ENCODE peak calls at places on chromosomes 1 and 21, in four cellular contexts. A is HCT116, T is K562, D is HepG2. N is an unnamed sample. For H3K36me3, the result is how much of the 10 kb centered on the place peaks cover.

GRCh38 chr1:2148691-2149090 is 45.9 kb downstream of the FAAP20 start:
- DNase-seq in A (no peak), D (no peak), T (no peak), N (no peak)

GRCh38 chr1:6269997-6270401 is 9.1 kb upstream of the GPR153 start:
- DNase-seq in D (no peak), A (no peak), T (no peak), N (no peak)

GRCh38 chr1:211501671-211502413 is 9.9 kb upstream of the RD3 start:
- DNase-seq in D (no peak), T (no peak), A (no peak), N (no peak)

GRCh38 chr1:232519186-232519585 is 110.7 kb downstream of the SIPA1L2 start:
- DNase-seq in D (no peak), T (no peak), A (no peak), N (no peak)

GRCh38 chr1:54604572-54605370 is 18.6 kb downstream of the FAM151A start:
- DNase-seq in T (no peak), A (no peak), D (no peak), N (no peak)

GRCh38 chr1:174044418-174045222 is 22.5 kb upstream of the RC3H1 start:
- DNase-seq in A (no peak), T (no peak), D (no peak), N (no peak)

GRCh38 chr1:244226440-244226839 is 175.4 kb downstream of the ZBTB18 start:
- DNase-seq in D (no peak), T (no peak), A (no peak), N (no peak)

GRCh38 chr1:31397360-31398095 is 15.5 kb upstream of the SERINC2 start:
- DNase-seq in D (no peak), T (no peak), A (peak), N (no peak)

GRCh38 chr1:16960560-16961296 is 19.7 kb downstream of the MFAP2 start:
- DNase-seq in T (peak), D (peak), A (peak), N (peak)

GRCh38 chr1:43073490-43074230 is 98.4 kb downstream of the EBNA1BP2 start:
- DNase-seq in D (peak), T (peak), A (peak), N (peak)

GRCh38 chr1:155725142-155725541 is 36.3 kb downstream of the DAP3 start:
- DNase-seq in D (no peak), T (no peak), A (no peak), N (no peak)

GRCh38 chr1:155715777-155716176 is 26.9 kb downstream of the DAP3 start:
- DNase-seq in D (no peak), T (no peak), A (no peak), N (no peak)

GRCh38 chr1:155717041-155717440 is 28.1 kb downstream of the DAP3 start:
- DNase-seq in D (no peak), T (no peak), A (no peak), N (no peak)

GRCh38 chr1:155719703-155720102 is 30.8 kb downstream of the DAP3 start:
- DNase-seq in A (no peak), T (no peak), D (no peak), N (no peak)
- H3K36me3 ChIP-seq in A (under half), T (half or more), D (under half), N (under half)

DNA sequence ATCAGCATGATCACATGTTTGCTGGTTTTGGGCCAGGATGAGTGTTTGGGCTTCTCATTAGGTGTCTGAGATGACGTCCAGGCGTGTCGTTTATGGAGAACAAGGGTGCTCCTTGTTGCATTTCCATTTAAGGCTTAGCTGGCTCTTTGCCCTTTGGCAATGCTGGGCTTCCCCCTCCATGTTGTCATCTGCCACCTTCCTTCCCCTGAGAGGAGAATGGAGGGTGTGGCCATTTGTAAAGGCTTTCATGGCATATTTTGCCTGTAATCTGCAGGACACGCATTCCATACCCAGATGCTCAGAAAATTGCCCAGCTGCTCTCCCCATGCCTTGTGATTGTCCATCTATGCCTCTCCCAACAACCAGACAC is 27.7 kb downstream of the PKP1 start:
- DNase-seq in T (no peak), D (no peak), A (no peak), N (no peak)
- TF ChIP-seq TCF7L2 in T (no peak), D (no peak), A (no peak), N (no peak)

DNA sequence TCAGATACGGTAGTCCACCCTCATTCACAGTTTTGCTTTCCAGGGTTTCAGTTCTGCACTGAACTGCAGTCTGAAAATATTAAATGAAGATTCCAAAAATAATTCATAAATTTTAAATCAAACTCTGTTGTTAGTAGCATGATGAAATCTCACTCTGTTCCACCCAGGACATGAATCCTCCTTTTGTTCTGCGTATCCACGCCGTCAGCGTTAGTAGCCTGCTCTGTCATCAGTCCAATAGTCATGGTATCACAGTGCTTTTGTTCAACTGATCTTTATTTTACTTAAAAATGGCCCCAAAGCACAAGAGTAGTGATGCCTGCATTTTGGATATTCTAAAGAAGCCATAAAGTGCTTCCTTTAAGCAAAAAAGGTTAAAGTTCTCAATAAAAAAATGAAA is 23.9 kb downstream of the CHD1L start:
- DNase-seq in D (no peak), A (no peak), T (no peak), N (no peak)
- H3K36me3 ChIP-seq in D (half or more), A (under half), T (half or more), N (under half)

GRCh38 chr1:183580281-183580682 is 10.0 kb downstream of the NCF2 start:
- DNase-seq in D (no peak), T (peak), A (peak), N (peak)
- TF ChIP-seq TCF7L2 in D (no peak), T (no peak), A (no peak), N (no peak)

GRCh38 chr1:100995196-100995983 is 30.2 kb downstream of the DPH5 start:
- DNase-seq in T (no peak), A (no peak), D (no peak), N (no peak)
- H3K36me3 ChIP-seq in T (half or more), A (under half), D (under half), N (under half)

DNA sequence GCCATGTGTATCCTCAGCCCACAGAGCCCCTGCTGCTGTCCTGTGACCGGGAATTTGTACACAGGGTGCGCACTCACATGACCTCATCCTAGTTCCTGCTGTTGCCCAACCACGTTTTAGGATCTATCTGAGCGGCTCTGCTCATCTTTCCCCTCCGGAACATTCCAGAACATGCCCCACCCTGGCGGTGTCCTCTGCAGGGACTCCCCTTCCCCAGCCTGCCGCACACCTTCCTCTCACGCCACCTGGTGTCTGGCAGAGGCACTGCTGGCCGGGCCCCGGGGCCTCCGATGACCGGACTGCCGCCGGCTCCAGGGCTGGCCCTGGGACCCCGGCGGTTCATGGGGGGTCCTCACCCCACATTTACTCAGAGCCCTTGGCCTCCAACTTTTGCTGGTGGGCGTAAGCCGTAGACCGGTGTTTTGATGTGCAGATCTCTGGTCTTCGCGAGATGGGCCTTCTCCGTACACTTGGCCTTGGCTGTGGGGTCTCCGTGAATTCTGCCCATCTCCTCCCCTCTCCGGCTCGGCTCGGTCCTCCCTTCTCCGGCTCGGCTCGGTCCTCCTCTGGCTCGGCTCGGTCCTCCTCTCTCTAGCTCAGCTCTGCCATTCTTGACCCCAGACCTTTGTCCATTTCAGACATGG is 29.5 kb downstream of the ARHGEF16 start:
- DNase-seq in A (no peak), T (peak), D (peak), N (peak)
- TF ChIP-seq TCF7L2 in A (no peak), T (no peak), D (no peak), N (no peak)

GRCh38 chr1:3895279-3895950 is 4.7 kb downstream of the C1orf174 start:
- DNase-seq in A (no peak), D (no peak), T (no peak), N (no peak)

GRCh38 chr1:3892748-3893147 is 7.3 kb downstream of the C1orf174 start:
- DNase-seq in A (no peak), D (no peak), T (no peak), N (no peak)

GRCh38 chr1:3891329-3891867 is 8.7 kb downstream of the C1orf174 start:
- DNase-seq in T (no peak), D (no peak), A (no peak), N (no peak)

GRCh38 chr1:3894626-3895278 is 5.3 kb downstream of the C1orf174 start:
- DNase-seq in T (no peak), D (no peak), A (no peak), N (no peak)

GRCh38 chr1:3893190-3893589 is 6.9 kb downstream of the C1orf174 start:
- DNase-seq in D (no peak), A (no peak), T (no peak), N (no peak)
- H3K36me3 ChIP-seq in D (under half), A (under half), T (half or more), N (under half)

GRCh38 chr21:44365967-44366585 is 12.7 kb downstream of the TRPM2 start:
- DNase-seq in D (no peak), A (no peak), T (no peak), N (no peak)

GRCh38 chr21:44365251-44365966 is 12.0 kb downstream of the TRPM2 start:
- DNase-seq in A (no peak), D (no peak), T (no peak), N (no peak)

GRCh38 chr21:44368711-44369446 is 15.5 kb downstream of the TRPM2 start:
- DNase-seq in A (no peak), D (no peak), T (no peak), N (no peak)

GRCh38 chr21:44364151-44365053 is 11.0 kb downstream of the TRPM2 start:
- DNase-seq in T (no peak), D (no peak), A (no peak), N (no peak)

GRCh38 chr21:44366586-44367211 is 13.3 kb downstream of the TRPM2 start:
- DNase-seq in T (no peak), A (no peak), D (no peak), N (no peak)
- TF ChIP-seq TCF7L2 in T (no peak), A (no peak), D (no peak), N (no peak)